ENCODE peak calls at places on chromosomes 3 and 15, in four cellular contexts. Q, F, P and H are unnamed samples.

GRCh38 chr15:62346168-62346567 is 181.1 kb upstream of the C2CD4B start:
- DNase-seq in Q (no peak), P (no peak), F (no peak), H (no peak)

GRCh38 chr3:34212671-34213070 is 414.2 kb downstream of the PDCD6IP start:
- DNase-seq in Q (no peak), F (peak), P (no peak), H (no peak)

GRCh38 chr3:133549565-133549964 is 23.9 kb upstream of the CDV3 start:
- DNase-seq in F (no peak), Q (no peak), P (no peak), H (no peak)

GRCh38 chr15:23647421-23648375 is at the start of gene MAGEL2:
- DNase-seq in F (no peak), P (no peak), Q (no peak), H (no peak)

GRCh38 chr15:28984421-28985375 is 98.9 kb downstream of the APBA2 start:
- DNase-seq in F (peak), Q (no peak), P (no peak), H (no peak)

GRCh38 chr3:178551916-178552321 is 15.7 kb downstream of the KCNMB2 start:
- DNase-seq in Q (peak), F (no peak), P (no peak), H (no peak)

GRCh38 chr3:39358302-39358701 is 24.9 kb upstream of the SLC25A38 start:
- DNase-seq in P (no peak), Q (no peak), F (no peak), H (no peak)

GRCh38 chr3:37383323-37383722 is 208.9 kb upstream of the LRRFIP2 start:
- DNase-seq in F (no peak), P (no peak), Q (no peak), H (no peak)

GRCh38 chr3:111152506-111152905 is 80.9 kb downstream of the NECTIN3 start:
- DNase-seq in F (no peak), Q (no peak), P (no peak), H (no peak)

GRCh38 chr3:167684389-167684993 is 30.7 kb upstream of the WDR49 start:
- DNase-seq in Q (peak), P (peak), F (peak), H (no peak)

GRCh38 chr15:83626171-83626802 is 27.6 kb upstream of the ADAMTSL3 start:
- DNase-seq in Q (no peak), F (no peak), P (no peak), H (no peak)

GRCh38 chr15:26037369-26037768 is 174.2 kb upstream of the ATP10A start:
- DNase-seq in P (no peak), Q (no peak), F (no peak), H (no peak)

GRCh38 chr3:159721324-159721723 is 267.3 kb upstream of the IL12A start:
- DNase-seq in F (no peak), Q (no peak), P (no peak), H (no peak)

GRCh38 chr3:33717616-33717865 is 513 bp downstream of the CLASP2 start:
- DNase-seq in F (peak), P (peak), Q (peak), H (no peak)

GRCh38 chr3:79598594-79598993 is 169.2 kb downstream of the ROBO1 start:
- DNase-seq in F (peak), Q (no peak), P (no peak), H (no peak)

GRCh38 chr3:20078194-20078709 is 38.0 kb downstream of the KAT2B start:
- DNase-seq in Q (no peak), P (no peak), F (no peak), H (no peak)

GRCh38 chr3:123535580-123535979 is 49.3 kb downstream of the HACD2 start:
- DNase-seq in Q (no peak), P (no peak), F (peak), H (no peak)

GRCh38 chr3:154718058-154718457 is 288.1 kb upstream of the GPR149 start:
- DNase-seq in Q (peak), F (no peak), P (no peak), H (no peak)

GRCh38 chr15:68152342-68152741 is 52.8 kb downstream of the CALML4 start:
- DNase-seq in F (no peak), Q (no peak), P (no peak), H (no peak)

GRCh38 chr3:151265866-151266265 is 12.5 kb downstream of the P2RY14 start:
- DNase-seq in F (peak), Q (peak), P (no peak), H (no peak)

GRCh38 chr15:88908697-88909621 is 4.2 kb downstream of the MFGE8 start:
- DNase-seq in Q (no peak), F (no peak), P (no peak), H (no peak)

GRCh38 chr15:31023841-31024240 is 32.4 kb upstream of the MTMR10 start:
- DNase-seq in F (no peak), P (no peak), Q (no peak), H (no peak)

GRCh38 chr3:190197346-190197763 is 76.7 kb upstream of the P3H2 start:
- DNase-seq in Q (no peak), P (no peak), F (peak), H (no peak)

GRCh38 chr15:21262851-21263400 is 177.4 kb downstream of the POTEB3 start:
- DNase-seq in F (no peak), Q (no peak), P (no peak), H (no peak)

GRCh38 chr3:148023994-148024393 is 614.8 kb downstream of the ZIC1 start:
- DNase-seq in Q (no peak), P (no peak), F (no peak), H (no peak)

GRCh38 chr15:36571301-36571700 is 8.1 kb upstream of the CDIN1 start:
- DNase-seq in P (no peak), Q (no peak), F (no peak), H (no peak)

GRCh38 chr15:36579792-36580431 is 486 bp downstream of the CDIN1 start:
- DNase-seq in P (no peak), F (no peak), Q (no peak), H (no peak)

GRCh38 chr15:36577082-36577481 is 2.3 kb upstream of the CDIN1 start:
- DNase-seq in Q (no peak), F (no peak), P (no peak), H (no peak)

GRCh38 chr15:36575266-36575665 is 4.2 kb upstream of the CDIN1 start:
- DNase-seq in P (no peak), Q (no peak), F (no peak), H (no peak)
- TF ChIP-seq CTCF in P (no peak), Q (no peak), F (no peak), H (no peak)

GRCh38 chr3:27325419-27325818 is 43.8 kb downstream of the NEK10 start:
- DNase-seq in P (no peak), F (no peak), Q (no peak), H (no peak)
- TF ChIP-seq CTCF in P (no peak), F (peak), Q (peak), H (no peak)

DNA sequence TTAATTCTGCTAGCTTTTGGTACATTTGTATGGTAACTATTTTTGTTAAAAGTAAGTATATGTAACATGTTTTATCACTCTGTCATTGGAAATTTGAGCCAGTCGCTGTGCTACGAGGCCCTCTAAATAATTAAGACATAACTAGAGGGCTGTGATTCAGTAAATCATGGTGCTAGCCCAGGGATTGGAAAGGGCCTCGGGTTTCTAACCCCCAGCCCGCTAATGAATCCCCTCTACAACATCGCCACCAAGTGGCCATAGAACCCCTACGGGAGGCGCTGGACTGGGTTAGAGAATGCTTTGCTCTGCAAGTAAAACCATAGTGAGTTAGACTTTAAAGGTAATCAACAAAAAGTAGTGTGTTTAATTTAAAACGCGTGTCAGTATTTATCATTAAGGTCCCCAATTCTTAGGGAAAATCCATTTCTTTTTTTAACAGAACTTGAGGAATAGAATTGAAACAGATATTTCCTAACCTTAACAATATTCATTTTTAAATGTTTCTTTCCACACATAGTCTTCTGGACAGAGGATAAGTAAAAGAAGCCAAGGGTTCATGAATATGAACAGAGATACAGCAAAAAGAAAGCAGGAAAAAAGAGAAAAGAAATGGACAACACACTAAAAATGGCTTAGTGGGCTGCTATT is 744.7 kb downstream of the EPHA3 start:
- DNase-seq in F (peak), P (peak), Q (no peak), H (no peak)
- TF ChIP-seq CTCF in F (peak), P (peak), Q (no peak), H (no peak)

DNA sequence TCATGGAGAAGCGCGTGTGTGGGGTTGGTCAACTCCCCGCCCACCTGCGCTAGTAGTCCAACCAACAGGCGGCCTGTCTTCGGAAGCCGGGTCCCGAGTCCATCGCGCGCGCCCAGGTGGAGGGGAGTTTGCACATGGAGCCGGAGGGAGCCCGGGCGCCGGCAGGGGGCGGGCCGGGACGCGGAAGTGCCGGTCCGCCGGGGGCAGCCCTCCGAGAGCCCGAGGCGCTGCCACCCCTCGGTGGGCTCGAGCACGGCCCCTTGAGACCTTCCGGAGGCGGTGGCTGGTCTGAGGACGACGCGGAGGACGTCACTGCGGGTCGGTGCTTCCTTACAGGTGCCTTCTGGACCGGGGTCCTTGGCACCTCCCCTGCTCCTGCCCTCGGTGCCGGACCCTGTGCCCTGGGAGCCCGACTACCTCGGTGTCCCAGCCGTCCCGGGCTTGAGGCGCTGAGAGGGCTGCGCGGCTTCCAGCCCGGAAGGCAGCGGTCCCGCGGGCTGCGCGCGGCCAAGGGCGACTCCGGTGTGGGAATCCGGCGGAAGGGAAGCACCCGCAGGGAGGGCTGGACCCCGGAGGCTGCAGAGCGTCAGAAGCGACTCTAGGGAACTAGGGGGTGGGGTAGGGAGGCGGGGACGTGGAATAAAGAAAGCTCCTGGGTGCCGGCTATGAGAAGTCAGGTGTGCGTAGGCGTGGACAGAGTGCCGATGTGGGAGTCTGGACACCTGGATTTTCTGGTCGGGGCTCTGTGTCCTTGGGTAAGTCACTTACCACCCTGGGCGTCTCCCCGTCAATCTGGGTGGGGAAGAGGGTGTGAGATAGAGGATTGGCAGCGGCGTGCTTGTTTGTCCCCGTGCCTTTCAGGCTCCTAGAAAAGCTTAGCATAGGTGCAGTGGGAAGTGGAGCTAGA is 212.3 kb downstream of the FGF12 start:
- DNase-seq in P (peak), Q (no peak), F (peak), H (no peak)
- TF ChIP-seq CTCF in P (peak), Q (no peak), F (peak), H (no peak)

DNA sequence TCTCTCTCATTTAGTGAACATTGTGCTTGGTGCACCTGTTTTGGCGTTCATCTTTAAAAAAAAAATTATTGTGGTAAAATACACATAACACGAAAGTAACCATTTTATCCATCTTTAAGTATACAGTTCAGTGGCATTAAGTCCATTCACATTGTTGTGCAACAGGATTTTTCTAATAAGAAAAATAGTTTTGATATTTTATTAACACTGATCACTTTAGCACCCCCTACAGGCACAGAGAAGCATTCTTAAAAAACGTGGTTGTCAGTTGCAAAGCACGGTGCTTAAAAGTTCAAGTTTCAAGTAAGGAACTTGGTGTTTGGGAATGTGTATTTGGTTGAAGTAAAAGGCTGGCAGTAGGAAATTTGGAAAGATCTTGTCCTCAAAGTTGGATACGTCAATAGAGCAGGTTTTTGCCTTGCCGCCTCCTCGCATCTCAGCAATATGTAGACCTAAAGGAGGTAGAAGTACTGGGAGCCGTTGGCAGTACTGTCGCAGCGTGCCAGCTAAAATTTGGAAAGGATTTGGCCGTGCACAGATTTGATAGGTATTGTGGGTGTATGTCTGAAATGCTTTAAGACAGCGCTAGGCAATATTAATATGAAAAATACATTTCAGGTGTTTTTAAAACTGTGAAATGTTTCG is 110.4 kb downstream of the LRRC28 start:
- DNase-seq in Q (no peak), F (peak), P (no peak), H (no peak)
- TF ChIP-seq CTCF in Q (no peak), F (peak), P (peak), H (peak)

DNA sequence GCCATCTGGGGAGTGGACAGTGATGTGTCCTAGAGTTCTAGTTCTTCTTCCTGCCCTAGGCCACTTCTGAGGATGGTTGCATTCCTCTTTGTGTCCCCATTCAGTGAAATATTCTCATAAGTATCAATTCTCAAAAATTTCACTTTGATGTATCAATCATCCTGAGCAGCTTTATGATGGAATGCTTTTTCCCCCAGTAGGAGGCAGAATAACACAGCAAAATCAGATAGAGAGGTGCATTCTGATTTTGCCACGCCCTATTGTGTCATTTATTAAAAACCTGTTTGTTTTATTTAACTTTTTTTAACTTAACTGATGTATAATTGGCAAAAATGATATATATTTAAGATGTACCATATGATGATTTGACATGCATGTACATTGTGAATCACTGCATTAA is 656.0 kb upstream of the GRM7 start:
- DNase-seq in P (no peak), Q (no peak), F (no peak), H (no peak)
- TF ChIP-seq CTCF in P (no peak), Q (no peak), F (peak), H (no peak)

GRCh38 chr3:24832878-24833277 is 338.2 kb upstream of the THRB start:
- DNase-seq in F (no peak), P (no peak), Q (no peak), H (no peak)

GRCh38 chr3:24829632-24830229 is 335.1 kb upstream of the THRB start:
- DNase-seq in P (peak), F (no peak), Q (no peak), H (no peak)

GRCh38 chr3:24830230-24831152 is 335.8 kb upstream of the THRB start:
- DNase-seq in Q (no peak), P (peak), F (no peak), H (no peak)

GRCh38 chr3:24834442-24834841 is 339.8 kb upstream of the THRB start:
- DNase-seq in P (no peak), F (no peak), Q (no peak), H (no peak)

GRCh38 chr3:24829011-24829581 is 334.4 kb upstream of the THRB start:
- DNase-seq in P (peak), Q (no peak), F (peak), H (peak)
- TF ChIP-seq CTCF in P (no peak), Q (no peak), F (no peak), H (no peak)

GRCh38 chr3:145812396-145812795 is 348.6 kb downstream of the PLOD2 start:
- DNase-seq in P (no peak), Q (no peak), F (no peak), H (no peak)

GRCh38 chr3:145807990-145808389 is 353.0 kb downstream of the PLOD2 start:
- DNase-seq in P (no peak), F (peak), Q (no peak), H (no peak)
- TF ChIP-seq CTCF in P (peak), F (peak), Q (no peak), H (no peak)

GRCh38 chr3:194204036-194204792 is 68.3 kb downstream of the HES1 start:
- DNase-seq in P (peak), Q (no peak), F (peak), H (no peak)
- TF ChIP-seq CTCF in P (peak), Q (no peak), F (no peak), H (no peak)